ENCODE peak calls at places on chromosomes 13 and 19, in seven cellular contexts. One of them, this sample, is unnamed.
A peak's percentile ranks its signal among the peaks of the same experiment; 100 is the strongest.

GRCh38 chr13:19050901-19051300 is 130.7 kb downstream of the TUBA3C start:
- DNase-seq in stimulated activated CD4-positive, alpha-beta T cell treated with anti-CD3 and anti-CD28 coated beads, Interleukin-2, amount 100 ng/mL, for 24 hours: no peak
- DNase-seq in cerebellar nuclear complex: no peak
- DNase-seq in DMS153: no peak
- DNase-seq in activated T-cell treated with anti-CD3 and anti-CD28 coated beads, Interleukin-2, amount 50 U/mL, for 72 hours: no peak
- DNase-seq in frontal cortex: no peak
- DNase-seq in AG10803: no peak
- DNase-seq in this sample: no peak

GRCh38 chr19:38072776-38073411 is 151.1 kb downstream of the DPF1 start:
- DNase-seq in frontal cortex: no peak
- DNase-seq in DMS153: no peak
- DNase-seq in AG10803: no peak
- DNase-seq in cerebellar nuclear complex: no peak
- DNase-seq in stimulated activated CD4-positive, alpha-beta T cell treated with anti-CD3 and anti-CD28 coated beads, Interleukin-2, amount 100 ng/mL, for 24 hours: no peak
- DNase-seq in activated T-cell treated with anti-CD3 and anti-CD28 coated beads, Interleukin-2, amount 50 U/mL, for 72 hours: no peak
- DNase-seq in this sample: no peak

GRCh38 chr19:45361608-45362007 is 8.8 kb downstream of the ERCC2 start:
- DNase-seq in AG10803: no peak
- DNase-seq in frontal cortex: no peak
- DNase-seq in activated T-cell treated with anti-CD3 and anti-CD28 coated beads, Interleukin-2, amount 50 U/mL, for 72 hours: no peak
- DNase-seq in DMS153: no peak
- DNase-seq in cerebellar nuclear complex: no peak
- DNase-seq in stimulated activated CD4-positive, alpha-beta T cell treated with anti-CD3 and anti-CD28 coated beads, Interleukin-2, amount 100 ng/mL, for 24 hours: no peak
- DNase-seq in this sample: no peak

GRCh38 chr19:47417107-47417745 is 2.1 kb downstream of the MEIS3 start:
- DNase-seq in stimulated activated CD4-positive, alpha-beta T cell treated with anti-CD3 and anti-CD28 coated beads, Interleukin-2, amount 100 ng/mL, for 24 hours: no peak
- DNase-seq in AG10803: no peak
- DNase-seq in DMS153: no peak
- DNase-seq in cerebellar nuclear complex: no peak
- DNase-seq in frontal cortex: no peak
- DNase-seq in activated T-cell treated with anti-CD3 and anti-CD28 coated beads, Interleukin-2, amount 50 U/mL, for 72 hours: no peak
- DNase-seq in this sample: no peak

GRCh38 chr19:18282788-18283141 is 1.3 kb upstream of the JUND start:
- DNase-seq in activated T-cell treated with anti-CD3 and anti-CD28 coated beads, Interleukin-2, amount 50 U/mL, for 72 hours: no peak
- DNase-seq in AG10803: no peak
- DNase-seq in cerebellar nuclear complex: no peak
- DNase-seq in DMS153: no peak
- DNase-seq in stimulated activated CD4-positive, alpha-beta T cell treated with anti-CD3 and anti-CD28 coated beads, Interleukin-2, amount 100 ng/mL, for 24 hours: no peak
- DNase-seq in frontal cortex: no peak
- DNase-seq in this sample: no peak

GRCh38 chr19:16458391-16459128 is 13.2 kb downstream of the EPS15L1 start:
- DNase-seq in frontal cortex: no peak
- DNase-seq in activated T-cell treated with anti-CD3 and anti-CD28 coated beads, Interleukin-2, amount 50 U/mL, for 72 hours: no peak
- DNase-seq in AG10803: no peak
- DNase-seq in stimulated activated CD4-positive, alpha-beta T cell treated with anti-CD3 and anti-CD28 coated beads, Interleukin-2, amount 100 ng/mL, for 24 hours: no peak
- DNase-seq in cerebellar nuclear complex: no peak
- DNase-seq in DMS153: no peak
- DNase-seq in this sample: no peak

GRCh38 chr13:33649212-33649917 is 168.6 kb upstream of the RFC3 start:
- DNase-seq in stimulated activated CD4-positive, alpha-beta T cell treated with anti-CD3 and anti-CD28 coated beads, Interleukin-2, amount 100 ng/mL, for 24 hours: no peak
- DNase-seq in AG10803: no peak
- DNase-seq in cerebellar nuclear complex: no peak
- DNase-seq in frontal cortex: no peak
- DNase-seq in DMS153: peak; percentile 87
- DNase-seq in activated T-cell treated with anti-CD3 and anti-CD28 coated beads, Interleukin-2, amount 50 U/mL, for 72 hours: no peak
- DNase-seq in this sample: no peak

GRCh38 chr19:5397804-5398692 is 57.2 kb upstream of the ZNRF4 start:
- DNase-seq in stimulated activated CD4-positive, alpha-beta T cell treated with anti-CD3 and anti-CD28 coated beads, Interleukin-2, amount 100 ng/mL, for 24 hours: peak; percentile 1
- DNase-seq in AG10803: no peak
- DNase-seq in DMS153: no peak
- DNase-seq in activated T-cell treated with anti-CD3 and anti-CD28 coated beads, Interleukin-2, amount 50 U/mL, for 72 hours: no peak
- DNase-seq in frontal cortex: no peak
- DNase-seq in cerebellar nuclear complex: no peak
- DNase-seq in this sample: peak; percentile 24

GRCh38 chr19:35318679-35319448 is 10.1 kb upstream of the CD22 start:
- DNase-seq in cerebellar nuclear complex: no peak
- DNase-seq in activated T-cell treated with anti-CD3 and anti-CD28 coated beads, Interleukin-2, amount 50 U/mL, for 72 hours: no peak
- DNase-seq in DMS153: no peak
- DNase-seq in AG10803: peak; percentile 73
- DNase-seq in frontal cortex: no peak
- DNase-seq in stimulated activated CD4-positive, alpha-beta T cell treated with anti-CD3 and anti-CD28 coated beads, Interleukin-2, amount 100 ng/mL, for 24 hours: no peak
- DNase-seq in this sample: peak; percentile 54

GRCh38 chr13:89660752-89661151 is 1686.7 kb upstream of the MIR17HG start:
- DNase-seq in stimulated activated CD4-positive, alpha-beta T cell treated with anti-CD3 and anti-CD28 coated beads, Interleukin-2, amount 100 ng/mL, for 24 hours: no peak
- DNase-seq in AG10803: no peak
- DNase-seq in frontal cortex: no peak
- DNase-seq in DMS153: no peak
- DNase-seq in cerebellar nuclear complex: no peak
- DNase-seq in activated T-cell treated with anti-CD3 and anti-CD28 coated beads, Interleukin-2, amount 50 U/mL, for 72 hours: no peak
- DNase-seq in this sample: no peak

GRCh38 chr19:42074513-42075363 is 1.2 kb upstream of the ZNF574 start:
- DNase-seq in stimulated activated CD4-positive, alpha-beta T cell treated with anti-CD3 and anti-CD28 coated beads, Interleukin-2, amount 100 ng/mL, for 24 hours: no peak
- DNase-seq in DMS153: no peak
- DNase-seq in cerebellar nuclear complex: no peak
- DNase-seq in activated T-cell treated with anti-CD3 and anti-CD28 coated beads, Interleukin-2, amount 50 U/mL, for 72 hours: no peak
- DNase-seq in AG10803: no peak
- DNase-seq in frontal cortex: peak; percentile 38
- DNase-seq in this sample: no peak

GRCh38 chr13:40993119-40993518 is 26.0 kb downstream of the ELF1 start:
- DNase-seq in activated T-cell treated with anti-CD3 and anti-CD28 coated beads, Interleukin-2, amount 50 U/mL, for 72 hours: no peak
- DNase-seq in cerebellar nuclear complex: no peak
- DNase-seq in stimulated activated CD4-positive, alpha-beta T cell treated with anti-CD3 and anti-CD28 coated beads, Interleukin-2, amount 100 ng/mL, for 24 hours: no peak
- DNase-seq in frontal cortex: no peak
- DNase-seq in DMS153: peak; percentile 79
- DNase-seq in AG10803: peak; percentile 30
- DNase-seq in this sample: no peak

GRCh38 chr13:24511019-24511823 is 1.4 kb downstream of the PARP4 start:
- DNase-seq in frontal cortex: no peak
- DNase-seq in DMS153: peak; percentile 13
- DNase-seq in stimulated activated CD4-positive, alpha-beta T cell treated with anti-CD3 and anti-CD28 coated beads, Interleukin-2, amount 100 ng/mL, for 24 hours: peak; percentile 79
- DNase-seq in AG10803: peak; percentile 84
- DNase-seq in cerebellar nuclear complex: no peak
- DNase-seq in activated T-cell treated with anti-CD3 and anti-CD28 coated beads, Interleukin-2, amount 50 U/mL, for 72 hours: peak; percentile 76
- DNase-seq in this sample: peak; percentile 82

GRCh38 chr13:20801704-20802103 is 27.9 kb upstream of the EEF1AKMT1 start:
- DNase-seq in cerebellar nuclear complex: no peak
- DNase-seq in frontal cortex: no peak
- DNase-seq in DMS153: no peak
- DNase-seq in stimulated activated CD4-positive, alpha-beta T cell treated with anti-CD3 and anti-CD28 coated beads, Interleukin-2, amount 100 ng/mL, for 24 hours: no peak
- DNase-seq in AG10803: no peak
- DNase-seq in activated T-cell treated with anti-CD3 and anti-CD28 coated beads, Interleukin-2, amount 50 U/mL, for 72 hours: no peak
- DNase-seq in this sample: no peak

GRCh38 chr19:38210458-38210987 is 13.5 kb downstream of the DPF1 start:
- DNase-seq in DMS153: no peak
- DNase-seq in frontal cortex: peak; percentile 86
- DNase-seq in activated T-cell treated with anti-CD3 and anti-CD28 coated beads, Interleukin-2, amount 50 U/mL, for 72 hours: no peak
- DNase-seq in AG10803: no peak
- DNase-seq in cerebellar nuclear complex: no peak
- DNase-seq in stimulated activated CD4-positive, alpha-beta T cell treated with anti-CD3 and anti-CD28 coated beads, Interleukin-2, amount 100 ng/mL, for 24 hours: no peak
- DNase-seq in this sample: no peak

GRCh38 chr13:67231481-67231940 is 1.4 kb upstream of the PCDH9 start:
- DNase-seq in stimulated activated CD4-positive, alpha-beta T cell treated with anti-CD3 and anti-CD28 coated beads, Interleukin-2, amount 100 ng/mL, for 24 hours: no peak
- DNase-seq in AG10803: no peak
- DNase-seq in DMS153: no peak
- DNase-seq in frontal cortex: no peak
- DNase-seq in activated T-cell treated with anti-CD3 and anti-CD28 coated beads, Interleukin-2, amount 50 U/mL, for 72 hours: no peak
- DNase-seq in cerebellar nuclear complex: no peak
- DNase-seq in this sample: no peak

GRCh38 chr19:18417250-18418033 is 1.8 kb upstream of the SSBP4 start:
- DNase-seq in cerebellar nuclear complex: no peak
- DNase-seq in DMS153: peak; percentile 37
- DNase-seq in AG10803: peak; percentile 84
- DNase-seq in stimulated activated CD4-positive, alpha-beta T cell treated with anti-CD3 and anti-CD28 coated beads, Interleukin-2, amount 100 ng/mL, for 24 hours: peak; percentile 51
- DNase-seq in activated T-cell treated with anti-CD3 and anti-CD28 coated beads, Interleukin-2, amount 50 U/mL, for 72 hours: peak; percentile 44
- DNase-seq in frontal cortex: peak; percentile 69
- DNase-seq in this sample: peak; percentile 83

GRCh38 chr19:33234092-33234491 is 8.4 kb upstream of the SLC7A10 start:
- DNase-seq in frontal cortex: no peak
- DNase-seq in DMS153: no peak
- DNase-seq in cerebellar nuclear complex: no peak
- DNase-seq in AG10803: no peak
- DNase-seq in stimulated activated CD4-positive, alpha-beta T cell treated with anti-CD3 and anti-CD28 coated beads, Interleukin-2, amount 100 ng/mL, for 24 hours: no peak
- DNase-seq in activated T-cell treated with anti-CD3 and anti-CD28 coated beads, Interleukin-2, amount 50 U/mL, for 72 hours: no peak
- DNase-seq in this sample: no peak

GRCh38 chr13:67410645-67411044 is 180.5 kb upstream of the PCDH9 start:
- DNase-seq in DMS153: no peak
- DNase-seq in cerebellar nuclear complex: no peak
- DNase-seq in stimulated activated CD4-positive, alpha-beta T cell treated with anti-CD3 and anti-CD28 coated beads, Interleukin-2, amount 100 ng/mL, for 24 hours: no peak
- DNase-seq in frontal cortex: no peak
- DNase-seq in activated T-cell treated with anti-CD3 and anti-CD28 coated beads, Interleukin-2, amount 50 U/mL, for 72 hours: no peak
- DNase-seq in AG10803: no peak
- DNase-seq in this sample: no peak

GRCh38 chr19:56969726-56970125 is 129.2 kb upstream of the PEG3 start:
- DNase-seq in stimulated activated CD4-positive, alpha-beta T cell treated with anti-CD3 and anti-CD28 coated beads, Interleukin-2, amount 100 ng/mL, for 24 hours: no peak
- DNase-seq in AG10803: no peak
- DNase-seq in activated T-cell treated with anti-CD3 and anti-CD28 coated beads, Interleukin-2, amount 50 U/mL, for 72 hours: no peak
- DNase-seq in frontal cortex: no peak
- DNase-seq in DMS153: no peak
- DNase-seq in cerebellar nuclear complex: no peak
- DNase-seq in this sample: no peak

GRCh38 chr13:91369432-91369831 is 21.9 kb downstream of the MIR17HG start:
- DNase-seq in activated T-cell treated with anti-CD3 and anti-CD28 coated beads, Interleukin-2, amount 50 U/mL, for 72 hours: peak; percentile 34
- DNase-seq in DMS153: no peak
- DNase-seq in cerebellar nuclear complex: no peak
- DNase-seq in frontal cortex: no peak
- DNase-seq in AG10803: peak; percentile 15
- DNase-seq in stimulated activated CD4-positive, alpha-beta T cell treated with anti-CD3 and anti-CD28 coated beads, Interleukin-2, amount 100 ng/mL, for 24 hours: peak; percentile 38
- DNase-seq in this sample: peak; percentile 88

GRCh38 chr13:20475927-20476691 is 49.5 kb downstream of the CRYL1 start:
- DNase-seq in cerebellar nuclear complex: no peak
- DNase-seq in DMS153: no peak
- DNase-seq in activated T-cell treated with anti-CD3 and anti-CD28 coated beads, Interleukin-2, amount 50 U/mL, for 72 hours: peak; percentile 71
- DNase-seq in stimulated activated CD4-positive, alpha-beta T cell treated with anti-CD3 and anti-CD28 coated beads, Interleukin-2, amount 100 ng/mL, for 24 hours: peak; percentile 71
- DNase-seq in AG10803: no peak
- DNase-seq in frontal cortex: no peak
- DNase-seq in this sample: no peak

GRCh38 chr13:107138987-107139386 is 571.0 kb upstream of the ARGLU1 start:
- DNase-seq in activated T-cell treated with anti-CD3 and anti-CD28 coated beads, Interleukin-2, amount 50 U/mL, for 72 hours: no peak
- DNase-seq in frontal cortex: no peak
- DNase-seq in cerebellar nuclear complex: no peak
- DNase-seq in stimulated activated CD4-positive, alpha-beta T cell treated with anti-CD3 and anti-CD28 coated beads, Interleukin-2, amount 100 ng/mL, for 24 hours: no peak
- DNase-seq in AG10803: no peak
- DNase-seq in DMS153: no peak
- DNase-seq in this sample: no peak

GRCh38 chr19:33292595-33293254 is 9.6 kb downstream of the CEBPA start:
- DNase-seq in AG10803: peak; percentile 66
- DNase-seq in cerebellar nuclear complex: no peak
- DNase-seq in frontal cortex: no peak
- DNase-seq in DMS153: no peak
- DNase-seq in activated T-cell treated with anti-CD3 and anti-CD28 coated beads, Interleukin-2, amount 50 U/mL, for 72 hours: no peak
- DNase-seq in stimulated activated CD4-positive, alpha-beta T cell treated with anti-CD3 and anti-CD28 coated beads, Interleukin-2, amount 100 ng/mL, for 24 hours: no peak
- DNase-seq in this sample: no peak

GRCh38 chr19:799076-799881 is 2.0 kb downstream of the PTBP1 start:
- DNase-seq in cerebellar nuclear complex: no peak
- DNase-seq in DMS153: no peak
- DNase-seq in activated T-cell treated with anti-CD3 and anti-CD28 coated beads, Interleukin-2, amount 50 U/mL, for 72 hours: no peak
- DNase-seq in stimulated activated CD4-positive, alpha-beta T cell treated with anti-CD3 and anti-CD28 coated beads, Interleukin-2, amount 100 ng/mL, for 24 hours: peak; percentile 37
- DNase-seq in AG10803: peak; percentile 53
- DNase-seq in frontal cortex: no peak
- DNase-seq in this sample: no peak